ENCODE peak calls at places on chromosome 13, in six cellular contexts. K, Q, N, F, I and O are unnamed samples.

GRCh38 chr13:30572859-30573275 is 44.9 kb upstream of the USPL1 start:
- DNase-seq in K (no peak), Q (no peak), N (no peak), F (no peak), I (no peak), O (no peak)

GRCh38 chr13:30108913-30109237 is 198.5 kb downstream of the KATNAL1 start:
- DNase-seq in K (no peak), Q (peak), N (no peak), F (no peak), I (no peak), O (no peak)

GRCh38 chr13:23630349-23631093 is 60.3 kb downstream of the TNFRSF19 start:
- DNase-seq in K (no peak), Q (no peak), N (no peak), F (no peak), I (no peak), O (no peak)

GRCh38 chr13:114097893-114098688 is 34.3 kb downstream of the RASA3 start:
- DNase-seq in K (no peak), Q (peak), N (peak), F (peak), I (no peak), O (peak)

GRCh38 chr13:107866666-107867623 is 348.4 kb downstream of the LIG4 start:
- DNase-seq in K (peak), Q (no peak), N (no peak), F (no peak), I (no peak), O (peak)

GRCh38 chr13:87084192-87084591 is 587.0 kb upstream of the SLITRK5 start:
- DNase-seq in K (no peak), Q (no peak), N (no peak), F (no peak), I (no peak), O (no peak)

GRCh38 chr13:27853345-27853744 is 61.1 kb downstream of the GSX1 start:
- DNase-seq in K (no peak), Q (no peak), N (no peak), F (no peak), I (no peak), O (no peak)

GRCh38 chr13:85417807-85418206 is 381.4 kb downstream of the SLITRK6 start:
- DNase-seq in K (no peak), Q (no peak), N (no peak), F (no peak), I (no peak), O (no peak)

GRCh38 chr13:106281426-106281825 is 254.0 kb downstream of the EFNB2 start:
- DNase-seq in K (no peak), Q (no peak), N (no peak), F (no peak), I (no peak), O (no peak)

GRCh38 chr13:99589575-99589974 is 88.3 kb downstream of the TM9SF2 start:
- DNase-seq in K (no peak), Q (no peak), N (no peak), F (no peak), I (no peak), O (no peak)

GRCh38 chr13:38213307-38213706 is 136.3 kb upstream of the UFM1 start:
- DNase-seq in K (no peak), Q (no peak), N (no peak), F (no peak), I (no peak), O (no peak)

GRCh38 chr13:49561064-49561410 is 24.3 kb downstream of the RCBTB1 start:
- DNase-seq in K (no peak), Q (no peak), N (no peak), F (peak), I (no peak), O (no peak)

GRCh38 chr13:32895296-32895695 is 120.9 kb upstream of the KL start:
- DNase-seq in K (no peak), Q (no peak), N (no peak), F (no peak), I (no peak), O (no peak)

GRCh38 chr13:98460519-98460918 is 116.4 kb downstream of the STK24 start:
- DNase-seq in K (no peak), Q (no peak), N (no peak), F (no peak), I (no peak), O (no peak)

GRCh38 chr13:24215732-24216131 is 55.2 kb downstream of the SPATA13 start:
- DNase-seq in K (no peak), Q (no peak), N (peak), F (peak), I (no peak), O (no peak)

GRCh38 chr13:64429691-64430090 is 2800.4 kb downstream of the PCDH9 start:
- DNase-seq in K (no peak), Q (no peak), N (no peak), F (no peak), I (no peak), O (no peak)

GRCh38 chr13:97112451-97113152 is 109.5 kb upstream of the MBNL2 start:
- DNase-seq in K (no peak), Q (no peak), N (no peak), F (no peak), I (no peak), O (no peak)

GRCh38 chr13:20351279-20352022 is 119.3 kb upstream of the GJB6 start:
- DNase-seq in K (no peak), Q (no peak), N (no peak), F (no peak), I (no peak), O (no peak)

GRCh38 chr13:42892760-42893159 is 99.3 kb downstream of the EPSTI1 start:
- DNase-seq in K (no peak), Q (no peak), N (no peak), F (no peak), I (no peak), O (no peak)

GRCh38 chr13:98542568-98543379 is 34.1 kb downstream of the STK24 start:
- DNase-seq in K (no peak), Q (no peak), N (no peak), F (no peak), I (no peak), O (no peak)